ENCODE peak calls at places on chromosomes 11 and 22, in ten cellular contexts. One of them, this sample, is unnamed.

GRCh38 chr11:5937868-5938602 is 4.0 kb upstream of the OR56A3 start:
- DNase-seq in breast epithelium: no peak
- DNase-seq in right lobe of liver: no peak
- DNase-seq in fibroblast of mammary gland: no peak
- DNase-seq in sigmoid colon: no peak
- DNase-seq in Panc1: no peak
- DNase-seq in adrenal gland: no peak
- DNase-seq in psoas muscle: no peak
- DNase-seq in foreskin keratinocyte: no peak
- DNase-seq in upper lobe of left lung: no peak
- DNase-seq in this sample: peak

GRCh38 chr22:24768537-24769374 is 5.8 kb downstream of the PIWIL3 start:
- DNase-seq in right lobe of liver: peak
- DNase-seq in sigmoid colon: peak
- DNase-seq in breast epithelium: peak
- DNase-seq in upper lobe of left lung: no peak
- DNase-seq in Panc1: no peak
- DNase-seq in psoas muscle: peak
- DNase-seq in fibroblast of mammary gland: peak
- DNase-seq in adrenal gland: peak
- DNase-seq in foreskin keratinocyte: no peak
- DNase-seq in this sample: peak

GRCh38 chr22:36860821-36861659 is at the start of gene NCF4:
- DNase-seq in sigmoid colon: peak
- DNase-seq in adrenal gland: peak
- DNase-seq in upper lobe of left lung: peak
- DNase-seq in right lobe of liver: peak
- DNase-seq in fibroblast of mammary gland: no peak
- DNase-seq in breast epithelium: no peak
- DNase-seq in psoas muscle: peak
- DNase-seq in Panc1: no peak
- DNase-seq in foreskin keratinocyte: no peak
- DNase-seq in this sample: no peak

GRCh38 chr11:94767701-94768601 is at the start of gene AMOTL1:
- DNase-seq in adrenal gland: peak
- DNase-seq in psoas muscle: peak
- DNase-seq in fibroblast of mammary gland: peak
- DNase-seq in sigmoid colon: peak
- DNase-seq in Panc1: no peak
- DNase-seq in upper lobe of left lung: peak
- DNase-seq in foreskin keratinocyte: peak
- DNase-seq in breast epithelium: peak
- DNase-seq in right lobe of liver: peak
- DNase-seq in this sample: peak

GRCh38 chr11:107661656-107662055 is 50.2 kb downstream of the SLN start:
- DNase-seq in sigmoid colon: no peak
- DNase-seq in adrenal gland: no peak
- DNase-seq in foreskin keratinocyte: no peak
- DNase-seq in Panc1: no peak
- DNase-seq in right lobe of liver: no peak
- DNase-seq in psoas muscle: no peak
- DNase-seq in upper lobe of left lung: no peak
- DNase-seq in fibroblast of mammary gland: no peak
- DNase-seq in breast epithelium: no peak
- DNase-seq in this sample: no peak

GRCh38 chr11:64298966-64299846 is 952 bp upstream of the CATSPERZ start:
- DNase-seq in fibroblast of mammary gland: no peak
- DNase-seq in foreskin keratinocyte: no peak
- DNase-seq in Panc1: no peak
- DNase-seq in right lobe of liver: no peak
- DNase-seq in psoas muscle: peak
- DNase-seq in upper lobe of left lung: peak
- DNase-seq in adrenal gland: peak
- DNase-seq in breast epithelium: peak
- DNase-seq in sigmoid colon: peak
- DNase-seq in this sample: no peak

GRCh38 chr22:25666308-25666707 is 75.7 kb upstream of the MYO18B start:
- DNase-seq in psoas muscle: peak
- DNase-seq in upper lobe of left lung: peak
- DNase-seq in Panc1: no peak
- DNase-seq in fibroblast of mammary gland: peak
- DNase-seq in adrenal gland: peak
- DNase-seq in sigmoid colon: peak
- DNase-seq in foreskin keratinocyte: no peak
- DNase-seq in breast epithelium: peak
- DNase-seq in right lobe of liver: peak
- DNase-seq in this sample: no peak

GRCh38 chr11:70742553-70743291 is 344.4 kb downstream of the CTTN start:
- DNase-seq in sigmoid colon: no peak
- DNase-seq in upper lobe of left lung: no peak
- DNase-seq in psoas muscle: no peak
- DNase-seq in adrenal gland: no peak
- DNase-seq in Panc1: no peak
- DNase-seq in breast epithelium: no peak
- DNase-seq in fibroblast of mammary gland: no peak
- DNase-seq in right lobe of liver: no peak
- DNase-seq in foreskin keratinocyte: no peak
- DNase-seq in this sample: no peak

GRCh38 chr11:46338636-46338987 is 8.7 kb upstream of the DGKZ start:
- DNase-seq in adrenal gland: peak
- DNase-seq in upper lobe of left lung: no peak
- DNase-seq in breast epithelium: no peak
- DNase-seq in Panc1: no peak
- DNase-seq in sigmoid colon: no peak
- DNase-seq in psoas muscle: no peak
- DNase-seq in right lobe of liver: no peak
- DNase-seq in foreskin keratinocyte: no peak
- DNase-seq in fibroblast of mammary gland: peak
- DNase-seq in this sample: no peak

GRCh38 chr11:33178443-33179154 is 17.3 kb upstream of the CSTF3 start:
- DNase-seq in breast epithelium: no peak
- DNase-seq in psoas muscle: no peak
- DNase-seq in adrenal gland: no peak
- DNase-seq in right lobe of liver: no peak
- DNase-seq in foreskin keratinocyte: no peak
- DNase-seq in Panc1: no peak
- DNase-seq in fibroblast of mammary gland: no peak
- DNase-seq in upper lobe of left lung: no peak
- DNase-seq in sigmoid colon: no peak
- DNase-seq in this sample: no peak

GRCh38 chr11:15497366-15497765 is 382.6 kb downstream of the INSC start:
- DNase-seq in adrenal gland: no peak
- DNase-seq in breast epithelium: no peak
- DNase-seq in right lobe of liver: peak
- DNase-seq in Panc1: no peak
- DNase-seq in psoas muscle: no peak
- DNase-seq in sigmoid colon: no peak
- DNase-seq in upper lobe of left lung: no peak
- DNase-seq in foreskin keratinocyte: no peak
- DNase-seq in fibroblast of mammary gland: no peak
- DNase-seq in this sample: no peak

GRCh38 chr11:45332486-45332934 is 46.4 kb upstream of the SYT13 start:
- DNase-seq in psoas muscle: no peak
- DNase-seq in foreskin keratinocyte: no peak
- DNase-seq in upper lobe of left lung: no peak
- DNase-seq in Panc1: no peak
- DNase-seq in fibroblast of mammary gland: peak
- DNase-seq in adrenal gland: peak
- DNase-seq in right lobe of liver: no peak
- DNase-seq in sigmoid colon: peak
- DNase-seq in breast epithelium: no peak
- DNase-seq in this sample: peak
- TF ChIP-seq CTCF in psoas muscle: peak
- TF ChIP-seq CTCF in foreskin keratinocyte: peak
- TF ChIP-seq CTCF in upper lobe of left lung: peak
- TF ChIP-seq CTCF in Panc1: peak
- TF ChIP-seq CTCF in fibroblast of mammary gland: peak
- TF ChIP-seq CTCF in adrenal gland: peak
- TF ChIP-seq CTCF in right lobe of liver: peak
- TF ChIP-seq CTCF in sigmoid colon: peak
- TF ChIP-seq CTCF in breast epithelium: peak
- TF ChIP-seq CTCF in this sample: peak

GRCh38 chr11:118689503-118689851 is 10.0 kb upstream of the TREH start:
- DNase-seq in right lobe of liver: no peak
- DNase-seq in upper lobe of left lung: no peak
- DNase-seq in fibroblast of mammary gland: no peak
- DNase-seq in adrenal gland: no peak
- DNase-seq in breast epithelium: no peak
- DNase-seq in Panc1: no peak
- DNase-seq in foreskin keratinocyte: no peak
- DNase-seq in psoas muscle: no peak
- DNase-seq in sigmoid colon: no peak
- DNase-seq in this sample: no peak
- TF ChIP-seq CTCF in right lobe of liver: no peak
- TF ChIP-seq CTCF in upper lobe of left lung: no peak
- TF ChIP-seq CTCF in fibroblast of mammary gland: no peak
- TF ChIP-seq CTCF in adrenal gland: no peak
- TF ChIP-seq CTCF in breast epithelium: no peak
- TF ChIP-seq CTCF in Panc1: no peak
- TF ChIP-seq CTCF in foreskin keratinocyte: no peak
- TF ChIP-seq CTCF in psoas muscle: no peak
- TF ChIP-seq CTCF in sigmoid colon: no peak
- TF ChIP-seq CTCF in this sample: no peak

GRCh38 chr11:19502691-19503253 is 209.9 kb upstream of the NAV2 start:
- DNase-seq in upper lobe of left lung: no peak
- DNase-seq in psoas muscle: no peak
- DNase-seq in right lobe of liver: peak
- DNase-seq in Panc1: no peak
- DNase-seq in foreskin keratinocyte: no peak
- DNase-seq in fibroblast of mammary gland: no peak
- DNase-seq in sigmoid colon: no peak
- DNase-seq in breast epithelium: no peak
- DNase-seq in adrenal gland: no peak
- DNase-seq in this sample: no peak

GRCh38 chr11:19510468-19510867 is 202.2 kb upstream of the NAV2 start:
- DNase-seq in right lobe of liver: peak
- DNase-seq in sigmoid colon: no peak
- DNase-seq in psoas muscle: no peak
- DNase-seq in upper lobe of left lung: no peak
- DNase-seq in breast epithelium: no peak
- DNase-seq in fibroblast of mammary gland: no peak
- DNase-seq in Panc1: no peak
- DNase-seq in adrenal gland: no peak
- DNase-seq in foreskin keratinocyte: no peak
- DNase-seq in this sample: no peak

GRCh38 chr11:19511066-19511412 is 201.6 kb upstream of the NAV2 start:
- DNase-seq in sigmoid colon: no peak
- DNase-seq in breast epithelium: no peak
- DNase-seq in psoas muscle: no peak
- DNase-seq in foreskin keratinocyte: no peak
- DNase-seq in upper lobe of left lung: no peak
- DNase-seq in fibroblast of mammary gland: peak
- DNase-seq in right lobe of liver: no peak
- DNase-seq in adrenal gland: no peak
- DNase-seq in Panc1: no peak
- DNase-seq in this sample: no peak

GRCh38 chr11:19508166-19508565 is 204.5 kb upstream of the NAV2 start:
- DNase-seq in Panc1: peak
- DNase-seq in fibroblast of mammary gland: peak
- DNase-seq in sigmoid colon: no peak
- DNase-seq in breast epithelium: no peak
- DNase-seq in foreskin keratinocyte: no peak
- DNase-seq in upper lobe of left lung: no peak
- DNase-seq in right lobe of liver: peak
- DNase-seq in adrenal gland: peak
- DNase-seq in psoas muscle: no peak
- DNase-seq in this sample: no peak

DNA sequence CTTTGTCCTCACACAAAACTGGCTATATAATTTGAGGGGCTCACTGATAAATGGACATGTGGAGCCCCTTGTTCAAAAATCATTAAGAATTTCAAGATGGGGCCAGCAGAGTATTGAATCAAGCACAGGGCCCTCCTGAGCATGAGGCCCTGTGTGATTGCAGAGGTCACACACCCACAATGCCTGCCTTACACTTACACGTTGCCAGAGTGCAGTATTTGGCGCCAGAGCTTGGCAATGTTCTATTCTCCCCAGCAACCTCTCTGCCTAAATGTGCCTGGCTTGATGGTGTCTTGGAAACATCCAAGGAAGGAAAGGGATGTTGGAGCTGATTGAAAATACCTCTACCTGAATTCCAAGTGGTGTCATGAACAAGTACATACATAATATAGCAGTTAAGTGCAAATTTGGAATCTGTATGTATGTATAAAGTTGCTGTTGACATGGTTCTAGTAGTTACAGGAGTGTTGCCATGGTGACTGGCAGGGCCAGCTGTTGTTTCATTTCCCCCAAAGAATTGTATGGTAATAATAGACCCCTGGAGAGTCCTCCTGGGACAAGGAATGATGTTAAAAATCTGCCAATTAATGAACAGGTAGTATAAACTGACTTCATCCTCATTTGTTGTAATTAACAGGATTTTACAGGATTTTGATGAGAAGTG is 205.7 kb upstream of the NAV2 start:
- DNase-seq in right lobe of liver: peak
- DNase-seq in fibroblast of mammary gland: no peak
- DNase-seq in adrenal gland: no peak
- DNase-seq in psoas muscle: no peak
- DNase-seq in Panc1: no peak
- DNase-seq in breast epithelium: no peak
- DNase-seq in sigmoid colon: no peak
- DNase-seq in upper lobe of left lung: no peak
- DNase-seq in foreskin keratinocyte: no peak
- DNase-seq in this sample: no peak
- TF ChIP-seq CTCF in right lobe of liver: no peak
- TF ChIP-seq CTCF in fibroblast of mammary gland: no peak
- TF ChIP-seq CTCF in adrenal gland: no peak
- TF ChIP-seq CTCF in psoas muscle: no peak
- TF ChIP-seq CTCF in Panc1: no peak
- TF ChIP-seq CTCF in breast epithelium: no peak
- TF ChIP-seq CTCF in sigmoid colon: no peak
- TF ChIP-seq CTCF in upper lobe of left lung: no peak
- TF ChIP-seq CTCF in foreskin keratinocyte: no peak
- TF ChIP-seq CTCF in this sample: no peak

GRCh38 chr11:81278986-81279385 is 1454.7 kb downstream of the FAM181B start:
- DNase-seq in fibroblast of mammary gland: no peak
- DNase-seq in sigmoid colon: no peak
- DNase-seq in adrenal gland: no peak
- DNase-seq in upper lobe of left lung: no peak
- DNase-seq in Panc1: no peak
- DNase-seq in right lobe of liver: no peak
- DNase-seq in breast epithelium: no peak
- DNase-seq in foreskin keratinocyte: no peak
- DNase-seq in psoas muscle: no peak
- DNase-seq in this sample: no peak
- TF ChIP-seq CTCF in fibroblast of mammary gland: no peak
- TF ChIP-seq CTCF in sigmoid colon: no peak
- TF ChIP-seq CTCF in adrenal gland: no peak
- TF ChIP-seq CTCF in upper lobe of left lung: no peak
- TF ChIP-seq CTCF in Panc1: no peak
- TF ChIP-seq CTCF in right lobe of liver: no peak
- TF ChIP-seq CTCF in breast epithelium: no peak
- TF ChIP-seq CTCF in foreskin keratinocyte: no peak
- TF ChIP-seq CTCF in psoas muscle: no peak
- TF ChIP-seq CTCF in this sample: no peak